ENCODE peak calls at places on chromosomes 11 and 22, in four cellular contexts. One of them, this sample, is unnamed.
A peak's percentile ranks its signal among the peaks of the same experiment; 100 is the strongest.

GRCh38 chr11:7019500-7020182 is 505 bp downstream of the ZNF214 start:
- DNase-seq in ovary: peak; percentile 37
- DNase-seq in fibroblast of mammary gland: peak; percentile 18
- DNase-seq in fibroblast of lung: peak; percentile 39
- DNase-seq in this sample: no peak

GRCh38 chr22:48086246-48086645 is 1323.8 kb downstream of the TBC1D22A start:
- DNase-seq in ovary: no peak
- DNase-seq in fibroblast of mammary gland: no peak
- DNase-seq in fibroblast of lung: no peak
- DNase-seq in this sample: no peak

GRCh38 chr11:61949169-61950034 is 749 bp upstream of the BEST1 start:
- DNase-seq in fibroblast of lung: peak; percentile 79
- DNase-seq in ovary: peak; percentile 83
- DNase-seq in fibroblast of mammary gland: peak; percentile 91
- DNase-seq in this sample: no peak

GRCh38 chr11:76835928-76836612 is 24.6 kb upstream of the ACER3 start:
- DNase-seq in ovary: no peak
- DNase-seq in fibroblast of lung: peak; percentile 67
- DNase-seq in fibroblast of mammary gland: peak; percentile 86
- DNase-seq in this sample: no peak

GRCh38 chr11:70669281-70669680 is 271.0 kb downstream of the CTTN start:
- DNase-seq in ovary: no peak
- DNase-seq in fibroblast of mammary gland: no peak
- DNase-seq in fibroblast of lung: no peak
- DNase-seq in this sample: no peak

GRCh38 chr11:126146454-126147192 is 64.8 kb downstream of the RPUSD4 start:
- DNase-seq in fibroblast of lung: no peak
- DNase-seq in ovary: peak; percentile 43
- DNase-seq in fibroblast of mammary gland: no peak
- DNase-seq in this sample: no peak

GRCh38 chr22:48494256-48494967 is 1333.3 kb downstream of the BRD1 start:
- DNase-seq in fibroblast of lung: no peak
- DNase-seq in fibroblast of mammary gland: no peak
- DNase-seq in ovary: peak; percentile 7
- DNase-seq in this sample: no peak

GRCh38 chr11:123429851-123430735 is at the start of gene GRAMD1B:
- DNase-seq in fibroblast of mammary gland: peak; percentile 37
- DNase-seq in fibroblast of lung: peak; percentile 83
- DNase-seq in ovary: peak; percentile 70
- DNase-seq in this sample: no peak

GRCh38 chr11:65559535-65559934 is 1.4 kb upstream of the LTBP3 start:
- DNase-seq in ovary: peak; percentile 48
- DNase-seq in fibroblast of lung: no peak
- DNase-seq in fibroblast of mammary gland: no peak
- DNase-seq in this sample: no peak

GRCh38 chr11:66920978-66921784 is 37.0 kb downstream of the PC start:
- DNase-seq in ovary: no peak
- DNase-seq in fibroblast of lung: no peak
- DNase-seq in fibroblast of mammary gland: no peak
- DNase-seq in this sample: no peak

GRCh38 chr11:55942785-55943392 is 6.7 kb upstream of the OR5I1 start:
- DNase-seq in fibroblast of lung: peak; percentile 1
- DNase-seq in ovary: no peak
- DNase-seq in fibroblast of mammary gland: peak; percentile 43
- DNase-seq in this sample: no peak

GRCh38 chr11:4065601-4066377 is 28.8 kb upstream of the RRM1 start:
- DNase-seq in fibroblast of lung: peak; percentile 64
- DNase-seq in fibroblast of mammary gland: no peak
- DNase-seq in ovary: no peak
- DNase-seq in this sample: no peak

GRCh38 chr11:2988361-2988762 is 3.8 kb downstream of the NAP1L4 start:
- DNase-seq in fibroblast of mammary gland: no peak
- DNase-seq in fibroblast of lung: peak; percentile 9
- DNase-seq in ovary: no peak
- DNase-seq in this sample: no peak

GRCh38 chr22:48744283-48744641 is 1083.4 kb downstream of the BRD1 start:
- DNase-seq in ovary: no peak
- DNase-seq in fibroblast of lung: no peak
- DNase-seq in fibroblast of mammary gland: no peak
- DNase-seq in this sample: no peak

GRCh38 chr11:66017354-66017753 is 5.5 kb downstream of the CST6 start:
- DNase-seq in ovary: no peak
- DNase-seq in fibroblast of lung: no peak
- DNase-seq in fibroblast of mammary gland: no peak
- DNase-seq in this sample: no peak

GRCh38 chr11:74559110-74559933 is 33.1 kb upstream of the POLD3 start:
- DNase-seq in ovary: no peak
- DNase-seq in fibroblast of mammary gland: no peak
- DNase-seq in fibroblast of lung: no peak
- DNase-seq in this sample: no peak

GRCh38 chr11:46248270-46249102 is 29.0 kb upstream of the CREB3L1 start:
- DNase-seq in ovary: no peak
- DNase-seq in fibroblast of mammary gland: peak; percentile 98
- DNase-seq in fibroblast of lung: peak; percentile 98
- DNase-seq in this sample: peak; percentile 77

GRCh38 chr22:49153921-49154320 is 673.8 kb downstream of the BRD1 start:
- DNase-seq in fibroblast of lung: no peak
- DNase-seq in fibroblast of mammary gland: no peak
- DNase-seq in ovary: no peak
- DNase-seq in this sample: no peak

GRCh38 chr11:83510530-83511449 is 224.6 kb upstream of the CCDC90B start:
- DNase-seq in fibroblast of mammary gland: no peak
- DNase-seq in fibroblast of lung: no peak
- DNase-seq in ovary: no peak
- DNase-seq in this sample: no peak

GRCh38 chr11:108697872-108698473 is 33.1 kb downstream of the DDX10 start:
- DNase-seq in fibroblast of lung: peak; percentile 70
- DNase-seq in ovary: peak; percentile 41
- DNase-seq in fibroblast of mammary gland: peak; percentile 84
- DNase-seq in this sample: no peak

GRCh38 chr11:133697161-133697560 is 148.2 kb downstream of the SPATA19 start:
- DNase-seq in fibroblast of lung: no peak
- DNase-seq in fibroblast of mammary gland: no peak
- DNase-seq in ovary: no peak
- DNase-seq in this sample: no peak

GRCh38 chr11:1129143-1129665 is 28.5 kb upstream of the MUC5AC start:
- DNase-seq in fibroblast of lung: no peak
- DNase-seq in ovary: no peak
- DNase-seq in fibroblast of mammary gland: no peak
- DNase-seq in this sample: no peak

DNA sequence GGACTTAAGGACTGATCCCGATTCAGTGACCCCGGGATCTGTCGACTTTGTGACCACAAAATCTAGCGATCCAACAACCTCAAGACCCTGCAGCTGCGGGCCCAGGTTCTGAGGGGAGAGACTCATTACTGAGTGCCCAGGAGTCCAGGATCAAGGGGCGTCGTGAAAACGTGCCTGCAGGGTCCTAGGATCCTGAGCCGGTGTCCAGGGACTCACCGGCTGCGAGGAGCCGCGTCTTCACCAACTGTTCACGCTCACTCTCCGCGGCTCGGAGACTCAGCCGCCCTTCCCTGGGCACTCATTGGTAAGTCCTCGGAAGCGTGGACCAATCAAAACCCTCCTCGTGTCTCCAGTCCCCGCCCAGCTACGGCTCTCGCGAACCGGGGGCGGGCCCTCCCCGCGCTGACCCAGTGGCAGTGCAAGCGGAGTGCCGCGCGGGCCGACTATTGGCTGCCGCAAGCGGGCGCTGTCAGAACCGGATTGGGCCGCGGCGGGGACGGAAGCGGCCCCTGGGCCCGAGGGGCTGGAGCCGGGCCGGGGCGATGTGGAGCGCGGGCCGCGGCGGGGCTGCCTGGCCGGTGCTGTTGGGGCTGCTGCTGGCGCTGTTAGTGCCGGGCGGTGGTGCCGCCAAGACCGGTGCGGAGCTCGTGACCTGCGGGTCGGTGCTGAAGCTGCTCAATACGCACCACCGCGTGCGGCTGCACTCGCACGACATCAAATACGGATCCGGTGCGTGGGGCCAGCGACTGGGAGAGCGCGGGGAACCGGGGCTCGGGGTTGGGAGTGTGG is at the start of gene SDF2L1:
- DNase-seq in ovary: peak; percentile 96
- DNase-seq in fibroblast of mammary gland: peak; percentile 98
- DNase-seq in fibroblast of lung: peak; percentile 99
- DNase-seq in this sample: peak; percentile 93
- TF ChIP-seq CTCF in ovary: no peak
- TF ChIP-seq CTCF in fibroblast of mammary gland: no peak
- TF ChIP-seq CTCF in fibroblast of lung: no peak
- TF ChIP-seq CTCF in this sample: no peak

GRCh38 chr11:117724621-117725020 is 72.4 kb downstream of the DSCAML1 start:
- DNase-seq in fibroblast of lung: no peak
- DNase-seq in fibroblast of mammary gland: no peak
- DNase-seq in ovary: no peak
- DNase-seq in this sample: no peak

GRCh38 chr11:117722074-117722473 is 74.9 kb downstream of the DSCAML1 start:
- DNase-seq in ovary: no peak
- DNase-seq in fibroblast of lung: no peak
- DNase-seq in fibroblast of mammary gland: no peak
- DNase-seq in this sample: no peak

GRCh38 chr11:117725048-117725734 is 71.8 kb downstream of the DSCAML1 start:
- DNase-seq in ovary: no peak
- DNase-seq in fibroblast of mammary gland: no peak
- DNase-seq in fibroblast of lung: no peak
- DNase-seq in this sample: no peak

GRCh38 chr11:117724104-117724503 is 72.9 kb downstream of the DSCAML1 start:
- DNase-seq in fibroblast of mammary gland: no peak
- DNase-seq in ovary: no peak
- DNase-seq in fibroblast of lung: no peak
- DNase-seq in this sample: no peak

DNA sequence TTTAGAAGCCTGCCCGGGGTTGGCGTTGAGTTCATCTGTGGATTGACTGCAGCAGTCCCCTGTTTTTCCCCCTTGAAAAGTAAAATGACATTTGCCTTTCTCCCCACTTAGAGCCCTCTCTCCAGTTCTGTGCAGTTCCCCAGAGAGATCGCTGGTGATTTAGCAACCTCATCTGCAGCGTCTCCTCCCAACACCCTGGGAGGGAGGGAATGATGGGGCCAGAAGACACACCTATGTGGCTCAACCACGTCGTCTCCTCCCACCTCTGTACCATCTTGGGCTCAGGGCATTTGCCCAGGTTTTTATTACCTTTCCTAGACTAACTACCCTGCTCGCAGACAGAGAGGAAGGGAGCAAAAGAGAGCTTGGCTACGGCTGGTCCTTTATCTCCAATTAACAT is 73.4 kb downstream of the DSCAML1 start:
- DNase-seq in fibroblast of lung: no peak
- DNase-seq in ovary: no peak
- DNase-seq in fibroblast of mammary gland: no peak
- DNase-seq in this sample: no peak
- H3K4me3 ChIP-seq in fibroblast of lung: no peak overlapping the region
- H3K4me3 ChIP-seq in ovary: no peak overlapping the region
- H3K4me3 ChIP-seq in fibroblast of mammary gland: no peak overlapping the region
- H3K4me3 ChIP-seq in this sample: no peak overlapping the region

GRCh38 chr11:73218106-73218829 is at the start of gene P2RY2:
- DNase-seq in ovary: peak; percentile 46
- DNase-seq in fibroblast of lung: peak; percentile 38
- DNase-seq in fibroblast of mammary gland: no peak
- DNase-seq in this sample: no peak
- TF ChIP-seq CTCF in ovary: no peak
- TF ChIP-seq CTCF in fibroblast of lung: no peak
- TF ChIP-seq CTCF in fibroblast of mammary gland: no peak
- TF ChIP-seq CTCF in this sample: peak; percentile 54

DNA sequence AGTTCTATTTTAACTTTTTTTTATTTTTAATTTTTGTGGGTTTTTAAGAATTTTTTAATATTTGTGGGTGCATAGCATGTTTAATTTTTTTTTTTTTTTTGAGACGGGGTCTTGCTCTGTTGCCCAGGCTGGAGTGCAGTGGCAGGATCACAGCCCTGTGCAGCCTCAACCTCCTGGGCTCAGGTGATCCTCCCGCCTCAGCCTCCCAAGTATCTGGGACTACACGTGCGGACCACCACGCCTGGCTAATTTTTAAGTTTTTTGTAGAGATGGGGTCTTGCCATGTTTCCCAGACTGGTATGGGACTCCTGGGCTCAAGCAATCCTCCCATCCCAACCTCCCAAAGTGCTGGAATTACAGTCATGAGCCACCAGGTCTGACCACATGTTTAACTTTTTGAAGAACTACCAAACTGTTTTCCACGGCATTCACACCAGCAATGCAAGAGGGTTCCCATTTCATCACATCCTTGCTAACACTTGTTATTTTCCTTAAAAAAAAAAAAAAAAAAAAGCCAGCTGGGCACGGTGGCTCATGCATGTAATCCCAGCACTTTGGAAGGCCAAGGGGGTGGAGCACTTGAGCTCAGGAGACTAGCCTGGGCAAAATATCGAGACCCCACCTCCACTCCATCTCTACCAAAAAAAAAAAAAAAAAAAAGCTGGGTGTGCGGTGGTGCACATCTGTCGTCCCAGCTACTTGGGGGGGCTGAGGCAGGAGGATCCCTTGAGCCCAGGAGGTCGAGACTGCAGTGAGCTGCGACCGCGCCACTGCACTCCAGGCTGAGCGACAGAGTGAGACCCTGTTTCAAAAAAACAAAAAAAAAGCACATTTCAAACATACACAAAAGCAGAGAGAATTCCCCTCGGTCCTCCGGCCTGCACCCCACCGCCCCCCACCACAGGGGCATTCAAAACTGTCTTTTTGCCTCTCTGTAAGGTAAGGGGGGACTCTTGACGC is 16.7 kb upstream of the TXNRD2 start:
- DNase-seq in ovary: no peak
- DNase-seq in fibroblast of mammary gland: peak; percentile 74
- DNase-seq in fibroblast of lung: peak; percentile 33
- DNase-seq in this sample: no peak
- H3K4me3 ChIP-seq in ovary: no peak overlapping the region
- H3K4me3 ChIP-seq in fibroblast of mammary gland: peak overlapping the region; percentile 37
- H3K4me3 ChIP-seq in fibroblast of lung: no peak overlapping the region
- H3K4me3 ChIP-seq in this sample: peak overlapping the region; percentile 15

GRCh38 chr11:85596886-85597285 is 30.3 kb downstream of the DLG2 start:
- DNase-seq in fibroblast of lung: no peak
- DNase-seq in fibroblast of mammary gland: no peak
- DNase-seq in ovary: no peak
- DNase-seq in this sample: no peak

GRCh38 chr11:85589373-85589772 is 37.8 kb downstream of the DLG2 start:
- DNase-seq in ovary: no peak
- DNase-seq in fibroblast of mammary gland: no peak
- DNase-seq in fibroblast of lung: no peak
- DNase-seq in this sample: no peak

GRCh38 chr11:85595285-85595884 is 31.8 kb downstream of the DLG2 start:
- DNase-seq in ovary: no peak
- DNase-seq in fibroblast of lung: peak; percentile 43
- DNase-seq in fibroblast of mammary gland: peak; percentile 68
- DNase-seq in this sample: no peak

DNA sequence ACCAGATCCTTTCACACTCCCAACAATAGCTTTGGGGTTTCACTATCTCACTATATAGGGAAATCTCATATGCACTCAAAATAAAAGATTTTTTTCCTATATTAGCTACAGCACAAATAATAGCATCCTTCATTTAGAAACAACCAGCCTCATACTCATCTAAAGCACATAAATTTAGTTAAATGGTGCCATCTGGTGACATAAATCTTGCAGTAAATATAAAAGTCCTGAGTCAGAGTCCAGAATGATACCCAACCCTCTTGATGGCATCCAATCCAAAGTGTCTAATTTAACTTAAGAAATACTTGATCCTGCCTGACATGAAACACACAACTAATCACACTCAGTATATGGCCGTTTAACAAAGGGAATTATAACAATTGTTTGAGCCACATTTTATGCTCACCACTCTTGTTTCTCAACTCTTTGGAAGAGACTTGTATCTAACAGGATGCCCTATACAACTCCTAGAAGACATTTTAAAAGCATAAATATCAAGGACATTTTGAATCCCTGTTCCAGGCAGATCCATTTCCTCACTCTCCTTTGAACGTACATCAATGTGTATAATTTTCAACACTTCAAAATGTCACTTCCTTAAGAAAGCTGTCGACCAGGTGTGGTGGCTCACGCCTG is 36.2 kb downstream of the DLG2 start:
- DNase-seq in fibroblast of mammary gland: peak; percentile 51
- DNase-seq in fibroblast of lung: peak; percentile 40
- DNase-seq in ovary: no peak
- DNase-seq in this sample: peak; percentile 4
- TF ChIP-seq CTCF in fibroblast of mammary gland: no peak
- TF ChIP-seq CTCF in fibroblast of lung: no peak
- TF ChIP-seq CTCF in ovary: no peak
- TF ChIP-seq CTCF in this sample: peak; percentile 8